ENCODE peak calls at places on chromosome 18, in six cellular contexts. I is GM12878, G is brain microvascular endothelial cell, O is adrenal gland, P is BJ, L is fibroblast of villous mesenchyme. A is an unnamed sample.

GRCh38 chr18:44698518-44698917 is 17.8 kb downstream of the SETBP1 start:
- DNase-seq in P (no peak), I (no peak), G (no peak), L (no peak), O (no peak), A (no peak)

GRCh38 chr18:623760-624620 is 27.2 kb downstream of the CLUL1 start:
- DNase-seq in P (no peak), O (peak), I (no peak), L (peak), G (peak), A (peak)

GRCh38 chr18:59779979-59780378 is 82.8 kb upstream of the CCBE1 start:
- DNase-seq in G (peak), L (peak), P (no peak), O (peak), I (no peak), A (no peak)

GRCh38 chr18:28984731-28985130 is 807.8 kb upstream of the CDH2 start:
- DNase-seq in L (no peak), I (no peak), P (no peak), G (no peak), O (no peak), A (no peak)

GRCh38 chr18:4106407-4107033 is 348.6 kb downstream of the DLGAP1 start:
- DNase-seq in I (no peak), G (peak), P (peak), O (peak), L (peak), A (peak)

GRCh38 chr18:41466436-41467160 is 488.4 kb upstream of the PIK3C3 start:
- DNase-seq in O (no peak), P (peak), G (no peak), L (no peak), I (no peak), A (no peak)

GRCh38 chr18:71951021-71951420 is 593.1 kb downstream of the CBLN2 start:
- DNase-seq in L (peak), O (no peak), I (no peak), P (no peak), G (no peak), A (no peak)

GRCh38 chr18:61731169-61731568 is 161.6 kb downstream of the RNF152 start:
- DNase-seq in G (no peak), I (no peak), P (no peak), L (peak), O (no peak), A (no peak)

GRCh38 chr18:48488388-48488850 is 50.4 kb upstream of the CTIF start:
- DNase-seq in L (peak), G (peak), O (peak), P (peak), I (no peak), A (no peak)

GRCh38 chr18:55421612-55422381 is 166.2 kb downstream of the TCF4 start:
- DNase-seq in I (no peak), L (peak), O (no peak), P (no peak), G (no peak), A (no peak)

GRCh38 chr18:49305688-49306336 is 154.6 kb downstream of the DYM start:
- DNase-seq in G (no peak), P (no peak), I (no peak), L (no peak), O (no peak), A (no peak)

GRCh38 chr18:79600596-79600995 is 79.0 kb upstream of the CTDP1 start:
- DNase-seq in I (no peak), G (no peak), L (no peak), P (no peak), O (no peak), A (no peak)

GRCh38 chr18:61157451-61157850 is 175.8 kb upstream of the CDH20 start:
- DNase-seq in G (no peak), L (no peak), O (no peak), P (no peak), I (no peak), A (no peak)

GRCh38 chr18:3250237-3251107 is 2.9 kb downstream of the MYL12A start:
- DNase-seq in G (no peak), I (no peak), O (no peak), L (peak), P (no peak), A (no peak)

GRCh38 chr18:28905509-28905908 is 728.6 kb upstream of the CDH2 start:
- DNase-seq in G (peak), I (no peak), O (no peak), P (no peak), L (peak), A (no peak)

DNA sequence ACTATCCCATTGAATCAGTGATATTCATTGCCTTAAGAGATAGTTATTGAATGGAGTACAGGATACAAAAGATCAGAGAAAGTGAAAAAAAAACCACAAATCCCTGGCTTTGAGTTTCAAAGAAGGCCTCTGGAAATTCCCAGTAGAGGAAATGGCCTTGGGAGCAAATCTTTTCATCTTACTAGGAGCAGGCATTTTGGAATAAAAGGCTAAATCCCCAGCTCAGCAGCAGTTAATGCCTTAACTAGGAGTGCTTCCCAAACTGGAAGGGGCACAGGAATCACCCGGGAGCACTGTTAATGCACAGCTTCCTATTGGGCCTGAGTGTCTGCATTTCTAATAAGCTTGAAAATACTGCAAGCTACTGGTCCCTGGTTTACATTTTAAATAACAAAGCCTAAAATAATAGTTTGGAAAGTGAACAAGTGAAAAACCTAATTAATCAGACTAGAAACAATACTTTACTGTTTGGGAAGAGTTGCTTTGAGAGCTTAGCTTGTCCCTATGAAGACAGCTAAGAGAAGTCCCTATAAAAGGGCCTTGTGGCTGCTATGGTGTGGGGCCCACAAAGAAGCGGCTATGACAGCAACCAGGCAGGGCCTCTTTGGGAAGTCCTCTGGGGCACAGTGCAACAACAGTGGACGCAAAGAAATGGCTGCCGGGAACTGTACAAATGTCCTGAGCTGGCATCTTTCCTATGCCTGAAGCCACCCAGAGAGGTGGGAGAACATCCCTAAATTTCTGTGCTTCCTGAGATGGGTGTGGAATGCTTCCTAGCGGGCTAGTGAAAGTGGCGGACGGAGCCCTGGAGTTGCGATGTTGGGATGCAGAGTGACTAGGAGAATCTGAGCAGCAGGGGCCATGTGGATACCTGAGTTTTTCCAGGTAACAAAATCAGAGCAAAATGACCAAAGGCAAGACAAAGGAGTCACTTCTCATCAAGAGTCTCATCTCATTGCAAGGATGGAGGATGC is 117.1 kb upstream of the KLHL14 start:
- DNase-seq in I (no peak), P (no peak), O (no peak), G (no peak), L (no peak), A (no peak)
- TF ChIP-seq CTCF in I (no peak), P (no peak), O (no peak), G (no peak), L (no peak), A (no peak)

DNA sequence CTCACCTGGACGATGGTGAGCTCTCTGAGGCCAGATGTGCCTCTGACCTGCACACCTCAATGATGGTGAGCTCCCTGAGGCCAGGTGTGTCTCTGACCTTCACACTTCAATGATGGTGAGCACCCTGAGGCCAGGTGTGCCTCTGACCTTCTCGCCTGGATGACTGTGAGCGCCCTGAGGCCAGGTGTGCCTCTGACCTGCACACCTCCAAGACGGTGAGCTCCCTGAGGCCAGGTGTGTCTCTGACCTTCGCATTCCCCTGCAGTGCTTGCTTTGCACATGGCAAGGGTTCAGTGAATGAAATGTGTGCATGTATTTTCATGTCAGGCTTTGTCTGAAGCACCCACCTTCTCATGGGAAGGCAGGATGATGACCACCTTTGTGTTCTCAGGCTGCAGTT is 95.5 kb downstream of the PTGR3 start:
- DNase-seq in O (no peak), P (no peak), L (no peak), I (no peak), G (no peak), A (no peak)
- H3K4me3 ChIP-seq in O (no peak), P (no peak), L (no peak), I (no peak), G (no peak), A (no peak)

GRCh38 chr18:38427736-38428135 is 862.1 kb upstream of the CELF4 start:
- DNase-seq in P (no peak), I (no peak), L (no peak), O (no peak), G (no peak), A (no peak)

GRCh38 chr18:38422216-38422615 is 856.6 kb upstream of the CELF4 start:
- DNase-seq in G (no peak), P (no peak), I (no peak), L (no peak), O (no peak), A (no peak)

DNA sequence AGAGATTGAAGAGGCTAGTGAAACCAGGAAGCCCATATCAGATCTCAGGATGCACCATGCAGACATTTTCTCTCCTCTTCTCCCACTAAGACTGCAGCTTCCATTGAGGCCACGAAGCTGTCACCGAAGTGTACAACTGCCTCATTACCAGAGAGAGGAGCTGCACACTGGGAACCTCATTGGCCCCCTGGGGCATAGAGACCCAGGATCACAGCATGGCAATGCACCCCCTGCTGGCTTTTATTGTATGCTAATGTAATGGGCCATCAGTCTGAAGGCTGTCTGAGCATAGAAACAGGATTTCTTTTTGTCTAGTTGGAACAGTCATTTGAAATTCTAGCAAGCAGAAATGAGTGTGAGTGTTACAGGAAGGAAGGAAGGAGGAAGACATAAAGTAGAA is 861.6 kb upstream of the CELF4 start:
- DNase-seq in O (no peak), G (no peak), I (no peak), P (no peak), L (no peak), A (no peak)
- TF ChIP-seq CTCF in O (no peak), G (no peak), I (no peak), P (no peak), L (no peak), A (no peak)

DNA sequence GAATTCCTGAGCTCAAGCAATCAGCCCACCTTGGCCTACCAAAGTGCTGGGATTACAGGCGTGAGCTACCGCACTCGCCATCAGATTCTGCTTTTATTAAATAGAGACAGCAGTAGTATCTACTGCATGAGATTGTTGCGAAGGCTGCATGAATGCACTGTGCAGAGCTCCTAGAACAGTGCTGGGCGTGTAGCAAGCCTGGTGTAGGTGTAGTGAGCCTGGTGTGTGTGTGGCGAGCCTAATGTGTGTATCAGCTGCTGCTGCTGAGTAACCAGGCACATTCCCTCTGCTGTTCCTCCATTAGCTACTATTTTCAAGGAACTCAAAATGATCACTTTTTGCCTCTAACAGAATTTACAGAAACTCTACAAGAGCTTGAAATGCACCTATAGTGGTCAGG is 57.6 kb downstream of the PTPRM start:
- DNase-seq in G (no peak), I (no peak), P (no peak), O (no peak), L (no peak), A (no peak)
- H3K4me3 ChIP-seq in G (no peak), I (no peak), P (no peak), O (no peak), L (no peak), A (no peak)

A was measured in GM12864.